ENCODE peak calls at places on chromosome 18, in nine cellular contexts. One of them, this sample, is unnamed.

GRCh38 chr18:62131305-62131909 is 55.4 kb downstream of the PIGN start:
- DNase-seq in activated T-cell treated with anti-CD3 and anti-CD28 coated beads for 1 hour: peak; percentile 49
- DNase-seq in M059J: peak; percentile 67
- DNase-seq in activated CD4-positive, CD25-positive, alpha-beta regulatory T cell treated with anti-CD3 and anti-CD28 coated beads, Interleukin-2, amount 50 U/mL, for 72 hours: peak; percentile 37
- DNase-seq in SK-MEL-5: peak; percentile 68
- DNase-seq in CD4-positive, alpha-beta T cell: peak; percentile 59
- DNase-seq in neural crest cell: peak; percentile 67
- DNase-seq in GM23248: peak; percentile 71
- DNase-seq in GM03348: peak; percentile 69
- DNase-seq in this sample: peak; percentile 72

GRCh38 chr18:2547477-2548087 is 23.7 kb downstream of the METTL4 start:
- DNase-seq in activated T-cell treated with anti-CD3 and anti-CD28 coated beads for 1 hour: no peak
- DNase-seq in M059J: peak; percentile 51
- DNase-seq in activated CD4-positive, CD25-positive, alpha-beta regulatory T cell treated with anti-CD3 and anti-CD28 coated beads, Interleukin-2, amount 50 U/mL, for 72 hours: no peak
- DNase-seq in SK-MEL-5: peak; percentile 49
- DNase-seq in CD4-positive, alpha-beta T cell: no peak
- DNase-seq in neural crest cell: no peak
- DNase-seq in GM23248: peak; percentile 73
- DNase-seq in GM03348: peak; percentile 50
- DNase-seq in this sample: peak; percentile 65

GRCh38 chr18:2223859-2224258 is 347.4 kb downstream of the METTL4 start:
- DNase-seq in activated T-cell treated with anti-CD3 and anti-CD28 coated beads for 1 hour: no peak
- DNase-seq in M059J: peak; percentile 55
- DNase-seq in activated CD4-positive, CD25-positive, alpha-beta regulatory T cell treated with anti-CD3 and anti-CD28 coated beads, Interleukin-2, amount 50 U/mL, for 72 hours: no peak
- DNase-seq in SK-MEL-5: peak; percentile 64
- DNase-seq in CD4-positive, alpha-beta T cell: no peak
- DNase-seq in neural crest cell: peak; percentile 18
- DNase-seq in GM23248: peak; percentile 30
- DNase-seq in GM03348: peak; percentile 23
- DNase-seq in this sample: peak; percentile 52

GRCh38 chr18:47113796-47114540 is 36.3 kb downstream of the HDHD2 start:
- DNase-seq in activated T-cell treated with anti-CD3 and anti-CD28 coated beads for 1 hour: no peak
- DNase-seq in M059J: peak; percentile 8
- DNase-seq in activated CD4-positive, CD25-positive, alpha-beta regulatory T cell treated with anti-CD3 and anti-CD28 coated beads, Interleukin-2, amount 50 U/mL, for 72 hours: no peak
- DNase-seq in SK-MEL-5: no peak
- DNase-seq in CD4-positive, alpha-beta T cell: no peak
- DNase-seq in neural crest cell: no peak
- DNase-seq in GM23248: peak; percentile 63
- DNase-seq in GM03348: peak; percentile 56
- DNase-seq in this sample: peak; percentile 80

GRCh38 chr18:11008544-11008943 is 140.8 kb downstream of the PIEZO2 start:
- DNase-seq in activated T-cell treated with anti-CD3 and anti-CD28 coated beads for 1 hour: no peak
- DNase-seq in M059J: no peak
- DNase-seq in activated CD4-positive, CD25-positive, alpha-beta regulatory T cell treated with anti-CD3 and anti-CD28 coated beads, Interleukin-2, amount 50 U/mL, for 72 hours: no peak
- DNase-seq in SK-MEL-5: no peak
- DNase-seq in CD4-positive, alpha-beta T cell: no peak
- DNase-seq in neural crest cell: no peak
- DNase-seq in GM23248: no peak
- DNase-seq in GM03348: no peak
- DNase-seq in this sample: no peak

GRCh38 chr18:55763805-55764204 is 175.8 kb upstream of the TCF4 start:
- DNase-seq in activated T-cell treated with anti-CD3 and anti-CD28 coated beads for 1 hour: no peak
- DNase-seq in M059J: no peak
- DNase-seq in activated CD4-positive, CD25-positive, alpha-beta regulatory T cell treated with anti-CD3 and anti-CD28 coated beads, Interleukin-2, amount 50 U/mL, for 72 hours: no peak
- DNase-seq in SK-MEL-5: no peak
- DNase-seq in CD4-positive, alpha-beta T cell: no peak
- DNase-seq in neural crest cell: no peak
- DNase-seq in GM23248: no peak
- DNase-seq in GM03348: no peak
- DNase-seq in this sample: peak; percentile 35

GRCh38 chr18:66872277-66872676 is 268.4 kb upstream of the CDH19 start:
- DNase-seq in activated T-cell treated with anti-CD3 and anti-CD28 coated beads for 1 hour: no peak
- DNase-seq in M059J: no peak
- DNase-seq in activated CD4-positive, CD25-positive, alpha-beta regulatory T cell treated with anti-CD3 and anti-CD28 coated beads, Interleukin-2, amount 50 U/mL, for 72 hours: no peak
- DNase-seq in SK-MEL-5: peak; percentile 60
- DNase-seq in CD4-positive, alpha-beta T cell: no peak
- DNase-seq in neural crest cell: no peak
- DNase-seq in GM23248: no peak
- DNase-seq in GM03348: no peak
- DNase-seq in this sample: no peak

GRCh38 chr18:21191596-21192307 is 50.3 kb upstream of the GREB1L start:
- DNase-seq in activated T-cell treated with anti-CD3 and anti-CD28 coated beads for 1 hour: no peak
- DNase-seq in M059J: peak; percentile 62
- DNase-seq in activated CD4-positive, CD25-positive, alpha-beta regulatory T cell treated with anti-CD3 and anti-CD28 coated beads, Interleukin-2, amount 50 U/mL, for 72 hours: no peak
- DNase-seq in SK-MEL-5: peak; percentile 85
- DNase-seq in CD4-positive, alpha-beta T cell: no peak
- DNase-seq in neural crest cell: peak; percentile 57
- DNase-seq in GM23248: peak; percentile 85
- DNase-seq in GM03348: peak; percentile 81
- DNase-seq in this sample: peak; percentile 70

GRCh38 chr18:906416-907170 is 1.9 kb downstream of the ADCYAP1 start:
- DNase-seq in activated T-cell treated with anti-CD3 and anti-CD28 coated beads for 1 hour: no peak
- DNase-seq in M059J: no peak
- DNase-seq in activated CD4-positive, CD25-positive, alpha-beta regulatory T cell treated with anti-CD3 and anti-CD28 coated beads, Interleukin-2, amount 50 U/mL, for 72 hours: no peak
- DNase-seq in SK-MEL-5: peak; percentile 5
- DNase-seq in CD4-positive, alpha-beta T cell: no peak
- DNase-seq in neural crest cell: no peak
- DNase-seq in GM23248: peak; percentile 3
- DNase-seq in GM03348: peak; percentile 15
- DNase-seq in this sample: no peak

GRCh38 chr18:7459851-7460774 is 107.0 kb upstream of the PTPRM start:
- DNase-seq in activated T-cell treated with anti-CD3 and anti-CD28 coated beads for 1 hour: no peak
- DNase-seq in M059J: no peak
- DNase-seq in activated CD4-positive, CD25-positive, alpha-beta regulatory T cell treated with anti-CD3 and anti-CD28 coated beads, Interleukin-2, amount 50 U/mL, for 72 hours: no peak
- DNase-seq in SK-MEL-5: peak; percentile 24
- DNase-seq in CD4-positive, alpha-beta T cell: no peak
- DNase-seq in neural crest cell: no peak
- DNase-seq in GM23248: peak; percentile 33
- DNase-seq in GM03348: peak; percentile 41
- DNase-seq in this sample: no peak

GRCh38 chr18:41974661-41975286 is 19.7 kb downstream of the PIK3C3 start:
- DNase-seq in activated T-cell treated with anti-CD3 and anti-CD28 coated beads for 1 hour: no peak
- DNase-seq in M059J: no peak
- DNase-seq in activated CD4-positive, CD25-positive, alpha-beta regulatory T cell treated with anti-CD3 and anti-CD28 coated beads, Interleukin-2, amount 50 U/mL, for 72 hours: no peak
- DNase-seq in SK-MEL-5: no peak
- DNase-seq in CD4-positive, alpha-beta T cell: no peak
- DNase-seq in neural crest cell: no peak
- DNase-seq in GM23248: no peak
- DNase-seq in GM03348: no peak
- DNase-seq in this sample: no peak

GRCh38 chr18:77095356-77096030 is 37.1 kb downstream of the MBP start:
- DNase-seq in activated T-cell treated with anti-CD3 and anti-CD28 coated beads for 1 hour: no peak
- DNase-seq in M059J: no peak
- DNase-seq in activated CD4-positive, CD25-positive, alpha-beta regulatory T cell treated with anti-CD3 and anti-CD28 coated beads, Interleukin-2, amount 50 U/mL, for 72 hours: no peak
- DNase-seq in SK-MEL-5: no peak
- DNase-seq in CD4-positive, alpha-beta T cell: no peak
- DNase-seq in neural crest cell: no peak
- DNase-seq in GM23248: no peak
- DNase-seq in GM03348: no peak
- DNase-seq in this sample: no peak

GRCh38 chr18:8229786-8230185 is 379.5 kb upstream of the RAB12 start:
- DNase-seq in activated T-cell treated with anti-CD3 and anti-CD28 coated beads for 1 hour: no peak
- DNase-seq in M059J: peak; percentile 83
- DNase-seq in activated CD4-positive, CD25-positive, alpha-beta regulatory T cell treated with anti-CD3 and anti-CD28 coated beads, Interleukin-2, amount 50 U/mL, for 72 hours: no peak
- DNase-seq in SK-MEL-5: no peak
- DNase-seq in CD4-positive, alpha-beta T cell: no peak
- DNase-seq in neural crest cell: no peak
- DNase-seq in GM23248: no peak
- DNase-seq in GM03348: no peak
- DNase-seq in this sample: no peak

GRCh38 chr18:75880913-75881504 is 453.5 kb upstream of the SMIM21 start:
- DNase-seq in activated T-cell treated with anti-CD3 and anti-CD28 coated beads for 1 hour: no peak
- DNase-seq in M059J: no peak
- DNase-seq in activated CD4-positive, CD25-positive, alpha-beta regulatory T cell treated with anti-CD3 and anti-CD28 coated beads, Interleukin-2, amount 50 U/mL, for 72 hours: no peak
- DNase-seq in SK-MEL-5: no peak
- DNase-seq in CD4-positive, alpha-beta T cell: no peak
- DNase-seq in neural crest cell: no peak
- DNase-seq in GM23248: no peak
- DNase-seq in GM03348: no peak
- DNase-seq in this sample: no peak

GRCh38 chr18:42338683-42339082 is 383.6 kb downstream of the PIK3C3 start:
- DNase-seq in activated T-cell treated with anti-CD3 and anti-CD28 coated beads for 1 hour: no peak
- DNase-seq in M059J: peak; percentile 2
- DNase-seq in activated CD4-positive, CD25-positive, alpha-beta regulatory T cell treated with anti-CD3 and anti-CD28 coated beads, Interleukin-2, amount 50 U/mL, for 72 hours: no peak
- DNase-seq in SK-MEL-5: no peak
- DNase-seq in CD4-positive, alpha-beta T cell: no peak
- DNase-seq in neural crest cell: no peak
- DNase-seq in GM23248: no peak
- DNase-seq in GM03348: no peak
- DNase-seq in this sample: no peak

GRCh38 chr18:74819433-74820059 is 221.9 kb downstream of the ZNF407 start:
- DNase-seq in activated T-cell treated with anti-CD3 and anti-CD28 coated beads for 1 hour: no peak
- DNase-seq in M059J: no peak
- DNase-seq in activated CD4-positive, CD25-positive, alpha-beta regulatory T cell treated with anti-CD3 and anti-CD28 coated beads, Interleukin-2, amount 50 U/mL, for 72 hours: no peak
- DNase-seq in SK-MEL-5: peak; percentile 75
- DNase-seq in CD4-positive, alpha-beta T cell: no peak
- DNase-seq in neural crest cell: peak; percentile 5
- DNase-seq in GM23248: no peak
- DNase-seq in GM03348: no peak
- DNase-seq in this sample: no peak

GRCh38 chr18:58831610-58832009 is 33.1 kb upstream of the ZNF532 start:
- DNase-seq in activated T-cell treated with anti-CD3 and anti-CD28 coated beads for 1 hour: no peak
- DNase-seq in M059J: peak; percentile 78
- DNase-seq in activated CD4-positive, CD25-positive, alpha-beta regulatory T cell treated with anti-CD3 and anti-CD28 coated beads, Interleukin-2, amount 50 U/mL, for 72 hours: no peak
- DNase-seq in SK-MEL-5: no peak
- DNase-seq in CD4-positive, alpha-beta T cell: no peak
- DNase-seq in neural crest cell: no peak
- DNase-seq in GM23248: peak; percentile 78
- DNase-seq in GM03348: peak; percentile 51
- DNase-seq in this sample: peak; percentile 52

GRCh38 chr18:24987271-24987932 is 364.6 kb downstream of the ZNF521 start:
- DNase-seq in activated T-cell treated with anti-CD3 and anti-CD28 coated beads for 1 hour: no peak
- DNase-seq in M059J: peak; percentile 46
- DNase-seq in activated CD4-positive, CD25-positive, alpha-beta regulatory T cell treated with anti-CD3 and anti-CD28 coated beads, Interleukin-2, amount 50 U/mL, for 72 hours: no peak
- DNase-seq in SK-MEL-5: no peak
- DNase-seq in CD4-positive, alpha-beta T cell: no peak
- DNase-seq in neural crest cell: no peak
- DNase-seq in GM23248: peak; percentile 63
- DNase-seq in GM03348: peak; percentile 54
- DNase-seq in this sample: peak; percentile 38

GRCh38 chr18:33404244-33404873 is 36.2 kb downstream of the CCDC178 start:
- DNase-seq in activated T-cell treated with anti-CD3 and anti-CD28 coated beads for 1 hour: no peak
- DNase-seq in M059J: no peak
- DNase-seq in activated CD4-positive, CD25-positive, alpha-beta regulatory T cell treated with anti-CD3 and anti-CD28 coated beads, Interleukin-2, amount 50 U/mL, for 72 hours: no peak
- DNase-seq in SK-MEL-5: peak; percentile 12
- DNase-seq in CD4-positive, alpha-beta T cell: no peak
- DNase-seq in neural crest cell: no peak
- DNase-seq in GM23248: peak; percentile 24
- DNase-seq in GM03348: no peak
- DNase-seq in this sample: no peak

GRCh38 chr18:75321431-75321830 is 106.1 kb downstream of the SMIM21 start:
- DNase-seq in activated T-cell treated with anti-CD3 and anti-CD28 coated beads for 1 hour: no peak
- DNase-seq in M059J: no peak
- DNase-seq in activated CD4-positive, CD25-positive, alpha-beta regulatory T cell treated with anti-CD3 and anti-CD28 coated beads, Interleukin-2, amount 50 U/mL, for 72 hours: no peak
- DNase-seq in SK-MEL-5: no peak
- DNase-seq in CD4-positive, alpha-beta T cell: no peak
- DNase-seq in neural crest cell: no peak
- DNase-seq in GM23248: no peak
- DNase-seq in GM03348: no peak
- DNase-seq in this sample: no peak

GRCh38 chr18:25560369-25560768 is 208.4 kb upstream of the ZNF521 start:
- DNase-seq in activated T-cell treated with anti-CD3 and anti-CD28 coated beads for 1 hour: no peak
- DNase-seq in M059J: no peak
- DNase-seq in activated CD4-positive, CD25-positive, alpha-beta regulatory T cell treated with anti-CD3 and anti-CD28 coated beads, Interleukin-2, amount 50 U/mL, for 72 hours: no peak
- DNase-seq in SK-MEL-5: no peak
- DNase-seq in CD4-positive, alpha-beta T cell: no peak
- DNase-seq in neural crest cell: no peak
- DNase-seq in GM23248: peak; percentile 7
- DNase-seq in GM03348: no peak
- DNase-seq in this sample: no peak

GRCh38 chr18:51211552-51211951 is 14.1 kb upstream of the MEX3C start:
- DNase-seq in activated T-cell treated with anti-CD3 and anti-CD28 coated beads for 1 hour: no peak
- DNase-seq in M059J: peak; percentile 87
- DNase-seq in activated CD4-positive, CD25-positive, alpha-beta regulatory T cell treated with anti-CD3 and anti-CD28 coated beads, Interleukin-2, amount 50 U/mL, for 72 hours: peak; percentile 42
- DNase-seq in SK-MEL-5: peak; percentile 98
- DNase-seq in CD4-positive, alpha-beta T cell: no peak
- DNase-seq in neural crest cell: no peak
- DNase-seq in GM23248: peak; percentile 90
- DNase-seq in GM03348: peak; percentile 55
- DNase-seq in this sample: peak; percentile 51

GRCh38 chr18:33440384-33441043 is at the start of gene CCDC178:
- DNase-seq in activated T-cell treated with anti-CD3 and anti-CD28 coated beads for 1 hour: no peak
- DNase-seq in M059J: no peak
- DNase-seq in activated CD4-positive, CD25-positive, alpha-beta regulatory T cell treated with anti-CD3 and anti-CD28 coated beads, Interleukin-2, amount 50 U/mL, for 72 hours: no peak
- DNase-seq in SK-MEL-5: peak; percentile 7
- DNase-seq in CD4-positive, alpha-beta T cell: no peak
- DNase-seq in neural crest cell: peak; percentile 57
- DNase-seq in GM23248: peak; percentile 11
- DNase-seq in GM03348: peak; percentile 35
- DNase-seq in this sample: no peak

GRCh38 chr18:48715651-48716354 is 177.0 kb downstream of the CTIF start:
- DNase-seq in activated T-cell treated with anti-CD3 and anti-CD28 coated beads for 1 hour: no peak
- DNase-seq in M059J: no peak
- DNase-seq in activated CD4-positive, CD25-positive, alpha-beta regulatory T cell treated with anti-CD3 and anti-CD28 coated beads, Interleukin-2, amount 50 U/mL, for 72 hours: no peak
- DNase-seq in SK-MEL-5: no peak
- DNase-seq in CD4-positive, alpha-beta T cell: no peak
- DNase-seq in neural crest cell: no peak
- DNase-seq in GM23248: peak; percentile 69
- DNase-seq in GM03348: peak; percentile 64
- DNase-seq in this sample: no peak

GRCh38 chr18:10239138-10239537 is 215.3 kb upstream of the APCDD1 start:
- DNase-seq in activated T-cell treated with anti-CD3 and anti-CD28 coated beads for 1 hour: no peak
- DNase-seq in M059J: no peak
- DNase-seq in activated CD4-positive, CD25-positive, alpha-beta regulatory T cell treated with anti-CD3 and anti-CD28 coated beads, Interleukin-2, amount 50 U/mL, for 72 hours: no peak
- DNase-seq in SK-MEL-5: no peak
- DNase-seq in CD4-positive, alpha-beta T cell: no peak
- DNase-seq in neural crest cell: no peak
- DNase-seq in GM23248: peak; percentile 56
- DNase-seq in GM03348: peak; percentile 63
- DNase-seq in this sample: peak; percentile 25

GRCh38 chr18:42760290-42760689 is 355.2 kb downstream of the RIT2 start:
- DNase-seq in activated T-cell treated with anti-CD3 and anti-CD28 coated beads for 1 hour: no peak
- DNase-seq in M059J: no peak
- DNase-seq in activated CD4-positive, CD25-positive, alpha-beta regulatory T cell treated with anti-CD3 and anti-CD28 coated beads, Interleukin-2, amount 50 U/mL, for 72 hours: no peak
- DNase-seq in SK-MEL-5: no peak
- DNase-seq in CD4-positive, alpha-beta T cell: no peak
- DNase-seq in neural crest cell: no peak
- DNase-seq in GM23248: no peak
- DNase-seq in GM03348: no peak
- DNase-seq in this sample: no peak

GRCh38 chr18:36850527-36851201 is 21.7 kb downstream of the KIAA1328 start:
- DNase-seq in activated T-cell treated with anti-CD3 and anti-CD28 coated beads for 1 hour: no peak
- DNase-seq in M059J: peak; percentile 90
- DNase-seq in activated CD4-positive, CD25-positive, alpha-beta regulatory T cell treated with anti-CD3 and anti-CD28 coated beads, Interleukin-2, amount 50 U/mL, for 72 hours: no peak
- DNase-seq in SK-MEL-5: no peak
- DNase-seq in CD4-positive, alpha-beta T cell: no peak
- DNase-seq in neural crest cell: no peak
- DNase-seq in GM23248: peak; percentile 96
- DNase-seq in GM03348: peak; percentile 72
- DNase-seq in this sample: peak; percentile 96

GRCh38 chr18:2843161-2843560 is 3.6 kb upstream of the EMILIN2 start:
- DNase-seq in activated T-cell treated with anti-CD3 and anti-CD28 coated beads for 1 hour: no peak
- DNase-seq in M059J: no peak
- DNase-seq in activated CD4-positive, CD25-positive, alpha-beta regulatory T cell treated with anti-CD3 and anti-CD28 coated beads, Interleukin-2, amount 50 U/mL, for 72 hours: no peak
- DNase-seq in SK-MEL-5: no peak
- DNase-seq in CD4-positive, alpha-beta T cell: no peak
- DNase-seq in neural crest cell: no peak
- DNase-seq in GM23248: no peak
- DNase-seq in GM03348: no peak
- DNase-seq in this sample: no peak

GRCh38 chr18:49886891-49887764 is 73.8 kb upstream of the ACAA2 start:
- DNase-seq in activated T-cell treated with anti-CD3 and anti-CD28 coated beads for 1 hour: no peak
- DNase-seq in M059J: no peak
- DNase-seq in activated CD4-positive, CD25-positive, alpha-beta regulatory T cell treated with anti-CD3 and anti-CD28 coated beads, Interleukin-2, amount 50 U/mL, for 72 hours: no peak
- DNase-seq in SK-MEL-5: peak; percentile 21
- DNase-seq in CD4-positive, alpha-beta T cell: no peak
- DNase-seq in neural crest cell: no peak
- DNase-seq in GM23248: peak; percentile 9
- DNase-seq in GM03348: no peak
- DNase-seq in this sample: no peak